ENCODE peak calls at places on chromosomes 5 and 9, in seven cellular contexts. B is AG20443; X is GM12878; Y is HS-5; S is stomach; O is non-pigmented ciliary epithelial cell; L is activated naive CD4-positive, alpha-beta T cell treated with Interleukin-2 at 50 U/mL for 16 hours. G is an unnamed sample.
A peak's percentile ranks its signal among the peaks of the same experiment; 100 is the strongest.

GRCh38 chr5:150053231-150053626 is 33.1 kb downstream of the CSF1R start:
- DNase-seq in B (peak; percentile 78), X (no peak), Y (no peak), S (no peak), O (peak; percentile 63), L (no peak), G (peak; percentile 71)

GRCh38 chr5:1494780-1495524 is 28.8 kb downstream of the LPCAT1 start:
- DNase-seq in B (no peak), X (peak; percentile 74), Y (no peak), S (peak; percentile 46), O (no peak), L (no peak), G (no peak)

GRCh38 chr9:25681270-25681669 is 3.0 kb upstream of the TUSC1 start:
- DNase-seq in B (peak; percentile 19), X (no peak), Y (peak; percentile 63), S (no peak), O (peak; percentile 65), L (no peak), G (peak; percentile 3)

GRCh38 chr5:132427285-132428146 is 58.0 kb downstream of the SLC22A5 start:
- DNase-seq in B (no peak), X (no peak), Y (no peak), S (peak; percentile 66), O (no peak), L (peak; percentile 64), G (no peak)

GRCh38 chr5:94544031-94544650 is 74.3 kb downstream of the KIAA0825 start:
- DNase-seq in B (no peak), X (peak; percentile 12), Y (no peak), S (no peak), O (no peak), L (no peak), G (no peak)

GRCh38 chr9:89888677-89889076 is 283.9 kb downstream of the GADD45G start:
- DNase-seq in B (no peak), X (no peak), Y (no peak), S (peak; percentile 26), O (no peak), L (no peak), G (no peak)

GRCh38 chr9:37141015-37141414 is 20.6 kb downstream of the ZCCHC7 start:
- DNase-seq in B (no peak), X (no peak), Y (no peak), S (no peak), O (no peak), L (no peak), G (no peak)

GRCh38 chr9:18228101-18228500 is 245.9 kb upstream of the ADAMTSL1 start:
- DNase-seq in B (no peak), X (no peak), Y (no peak), S (no peak), O (no peak), L (no peak), G (no peak)

GRCh38 chr5:68950111-68950510 is 143.7 kb upstream of the SLC30A5 start:
- DNase-seq in B (no peak), X (no peak), Y (no peak), S (no peak), O (no peak), L (no peak), G (no peak)

GRCh38 chr9:137809038-137809630 is 68.4 kb upstream of the CACNA1B start:
- DNase-seq in B (no peak), X (peak; percentile 20), Y (no peak), S (no peak), O (no peak), L (no peak), G (no peak)

G was measured in AG08395.